ENCODE peak calls at places on chromosomes 13 and 19, in seven cellular contexts. D, F, G, E, V, X and L are unnamed samples.

GRCh38 chr13:27794075-27794691 is 1.9 kb downstream of the GSX1 start:
- DNase-seq in D (no peak), F (no peak), G (no peak), E (no peak), V (no peak), X (no peak), L (no peak)

GRCh38 chr19:30083125-30083681 is 141.2 kb downstream of the URI1 start:
- DNase-seq in D (no peak), F (no peak), G (no peak), E (no peak), V (no peak), X (no peak), L (no peak)

GRCh38 chr13:28983661-28984060 is 163.5 kb downstream of the MTUS2 start:
- DNase-seq in D (no peak), F (no peak), G (no peak), E (no peak), V (no peak), X (no peak), L (no peak)

GRCh38 chr13:71871844-71872243 is 4.8 kb upstream of the DACH1 start:
- DNase-seq in D (no peak), F (no peak), G (no peak), E (no peak), V (no peak), X (no peak), L (no peak)

GRCh38 chr19:55118401-55118991 is 1.1 kb upstream of the PPP1R12C start:
- DNase-seq in D (peak), F (peak), G (no peak), E (no peak), V (peak), X (peak), L (no peak)

GRCh38 chr13:51731759-51732158 is 72.2 kb downstream of the DHRS12 start:
- DNase-seq in D (peak), F (no peak), G (no peak), E (no peak), V (no peak), X (peak), L (no peak)

GRCh38 chr19:34639491-34640085 is 37.4 kb downstream of the SCGB2B2 start:
- DNase-seq in D (peak), F (peak), G (peak), E (peak), V (peak), X (peak), L (no peak)

GRCh38 chr13:42401376-42401775 is 129.4 kb downstream of the AKAP11 start:
- DNase-seq in D (no peak), F (no peak), G (no peak), E (no peak), V (no peak), X (no peak), L (no peak)

GRCh38 chr19:8610041-8610927 is at the start of gene ADAMTS10:
- DNase-seq in D (peak), F (peak), G (no peak), E (no peak), V (no peak), X (no peak), L (no peak)

GRCh38 chr13:76271728-76272232 is 614.4 kb downstream of the KCTD12 start:
- DNase-seq in D (no peak), F (no peak), G (no peak), E (no peak), V (no peak), X (no peak), L (no peak)

GRCh38 chr19:5891572-5891937 is 12.0 kb downstream of the NDUFA11 start:
- DNase-seq in D (no peak), F (no peak), G (no peak), E (no peak), V (no peak), X (no peak), L (no peak)

GRCh38 chr19:54196514-54196913 is 4.1 kb upstream of the RPS9 start:
- DNase-seq in D (no peak), F (no peak), G (no peak), E (no peak), V (no peak), X (no peak), L (no peak)

GRCh38 chr13:23378009-23378632 is 55.4 kb downstream of the SACS start:
- DNase-seq in D (peak), F (peak), G (peak), E (peak), V (peak), X (no peak), L (peak)

GRCh38 chr19:13995878-13996765 is 10.0 kb downstream of the RFX1 start:
- DNase-seq in D (no peak), F (no peak), G (no peak), E (no peak), V (no peak), X (no peak), L (no peak)

GRCh38 chr13:108742681-108743080 is 113.3 kb downstream of the MYO16 start:
- DNase-seq in D (no peak), F (no peak), G (no peak), E (no peak), V (no peak), X (no peak), L (no peak)

GRCh38 chr19:8397746-8398721 is 7.9 kb downstream of the RAB11B start:
- DNase-seq in D (no peak), F (no peak), G (peak), E (no peak), V (no peak), X (no peak), L (no peak)

GRCh38 chr19:33634361-33635091 is 12.8 kb downstream of the CHST8 start:
- DNase-seq in D (no peak), F (no peak), G (no peak), E (no peak), V (no peak), X (no peak), L (no peak)

GRCh38 chr13:75271851-75272250 is 210.1 kb downstream of the TBC1D4 start:
- DNase-seq in D (peak), F (no peak), G (no peak), E (no peak), V (no peak), X (no peak), L (no peak)

GRCh38 chr13:65530688-65531087 is 1699.4 kb downstream of the PCDH9 start:
- DNase-seq in D (peak), F (no peak), G (no peak), E (no peak), V (no peak), X (no peak), L (no peak)

GRCh38 chr13:37138169-37138568 is 32.7 kb upstream of the CSNK1A1L start:
- DNase-seq in D (peak), F (no peak), G (peak), E (no peak), V (no peak), X (no peak), L (no peak)

GRCh38 chr13:102972191-102972590 is 94.0 kb downstream of the SLC10A2 start:
- DNase-seq in D (no peak), F (no peak), G (no peak), E (no peak), V (no peak), X (no peak), L (no peak)

GRCh38 chr13:107209811-107210210 is 641.9 kb upstream of the ARGLU1 start:
- DNase-seq in D (peak), F (no peak), G (no peak), E (no peak), V (no peak), X (no peak), L (no peak)

GRCh38 chr13:68261105-68261504 is 1031.0 kb upstream of the PCDH9 start:
- DNase-seq in D (no peak), F (no peak), G (no peak), E (no peak), V (no peak), X (no peak), L (no peak)

GRCh38 chr13:75908137-75908536 is 272.0 kb downstream of the LMO7 start:
- DNase-seq in D (no peak), F (no peak), G (no peak), E (no peak), V (no peak), X (no peak), L (no peak)

GRCh38 chr13:27147530-27148170 is 24.0 kb downstream of the USP12 start:
- DNase-seq in D (no peak), F (no peak), G (no peak), E (no peak), V (no peak), X (no peak), L (no peak)

GRCh38 chr13:40096357-40096911 is 441.0 kb downstream of the COG6 start:
- DNase-seq in D (no peak), F (peak), G (no peak), E (no peak), V (no peak), X (no peak), L (no peak)

GRCh38 chr13:63567031-63567430 is 2151.4 kb upstream of the PCDH20 start:
- DNase-seq in D (no peak), F (no peak), G (no peak), E (no peak), V (no peak), X (no peak), L (no peak)

GRCh38 chr19:42285988-42286348 is 16.0 kb upstream of the PRR19 start:
- DNase-seq in D (no peak), F (no peak), G (no peak), E (no peak), V (no peak), X (no peak), L (no peak)

GRCh38 chr19:39679056-39679790 is 23.5 kb downstream of the LGALS16 start:
- DNase-seq in D (no peak), F (peak), G (no peak), E (peak), V (no peak), X (no peak), L (no peak)

GRCh38 chr19:3547301-3547731 is 8.3 kb downstream of the TEKTIP1 start:
- DNase-seq in D (no peak), F (peak), G (no peak), E (no peak), V (no peak), X (no peak), L (no peak)